ENCODE peak calls at places on chromosome 6, in four cellular contexts. S, P, A and I are unnamed samples.

GRCh38 chr6:41560440-41561192 is 14.4 kb downstream of the FOXP4 start:
- DNase-seq in S (peak), A (peak), P (peak), I (peak)

GRCh38 chr6:111032493-111033140 is 50.8 kb downstream of the RPF2 start:
- DNase-seq in S (no peak), P (no peak), A (no peak), I (no peak)

GRCh38 chr6:12289655-12290489 is at the start of gene EDN1:
- DNase-seq in A (no peak), P (peak), S (peak), I (peak)

GRCh38 chr6:32922083-32922482 is 18.7 kb downstream of the HLA-DMB start:
- DNase-seq in S (no peak), A (no peak), P (no peak), I (no peak)

GRCh38 chr6:110033101-110033500 is 55.0 kb downstream of the GPR6 start:
- DNase-seq in A (no peak), P (no peak), S (no peak), I (no peak)

GRCh38 chr6:155248021-155249001 is 15.5 kb upstream of the CLDN20 start:
- DNase-seq in P (peak), S (no peak), A (no peak), I (peak)

GRCh38 chr6:7787137-7787575 is 61.3 kb downstream of the BMP6 start:
- DNase-seq in S (no peak), P (peak), A (no peak), I (peak)

GRCh38 chr6:112502348-112503130 is 155.4 kb downstream of the RFPL4B start:
- DNase-seq in A (no peak), P (peak), S (no peak), I (no peak)

GRCh38 chr6:82227770-82228169 is 19.8 kb downstream of the IBTK start:
- DNase-seq in S (no peak), A (no peak), P (no peak), I (no peak)

GRCh38 chr6:37478827-37479226 is 20.9 kb downstream of the CCDC167 start:
- DNase-seq in S (no peak), A (no peak), P (no peak), I (no peak)

GRCh38 chr6:26232950-26233607 is 131.9 kb upstream of the BTN3A2 start:
- DNase-seq in A (no peak), S (no peak), P (no peak), I (no peak)

GRCh38 chr6:28736121-28736520 is 187.7 kb downstream of the TRIM27 start:
- DNase-seq in A (no peak), P (no peak), S (no peak), I (no peak)

GRCh38 chr6:110039996-110040383 is 61.9 kb downstream of the GPR6 start:
- DNase-seq in P (peak), S (peak), A (no peak), I (peak)

GRCh38 chr6:6810727-6811126 is 222.2 kb downstream of the LY86 start:
- DNase-seq in S (no peak), P (no peak), A (no peak), I (no peak)

GRCh38 chr6:5522147-5522546 is 260.8 kb downstream of the FARS2 start:
- DNase-seq in A (no peak), P (no peak), S (no peak), I (no peak)

GRCh38 chr6:17281497-17282481 is 628 bp downstream of the RBM24 start:
- DNase-seq in S (no peak), P (no peak), A (no peak), I (no peak)

GRCh38 chr6:110875548-110876169 is 1.1 kb downstream of the AMD1 start:
- DNase-seq in S (peak), P (no peak), A (no peak), I (peak)

GRCh38 chr6:50724381-50725124 is 11.2 kb downstream of the TFAP2D start:
- DNase-seq in A (no peak), S (no peak), P (no peak), I (no peak)

GRCh38 chr6:127855542-127856159 is 45.2 kb downstream of the THEMIS start:
- DNase-seq in A (no peak), S (no peak), P (peak), I (peak)

GRCh38 chr6:151911401-151911800 is 103.9 kb downstream of the ESR1 start:
- DNase-seq in S (no peak), A (no peak), P (peak), I (peak)

GRCh38 chr6:139030539-139030938 is 2.0 kb downstream of the ABRACL start:
- DNase-seq in A (no peak), P (no peak), S (no peak), I (no peak)

GRCh38 chr6:105646391-105646867 is 243.5 kb upstream of the PREP start:
- DNase-seq in A (no peak), P (peak), S (no peak), I (peak)

GRCh38 chr6:17612048-17612447 is 11.9 kb downstream of the FAM8A1 start:
- DNase-seq in A (no peak), S (no peak), P (no peak), I (no peak)

DNA sequence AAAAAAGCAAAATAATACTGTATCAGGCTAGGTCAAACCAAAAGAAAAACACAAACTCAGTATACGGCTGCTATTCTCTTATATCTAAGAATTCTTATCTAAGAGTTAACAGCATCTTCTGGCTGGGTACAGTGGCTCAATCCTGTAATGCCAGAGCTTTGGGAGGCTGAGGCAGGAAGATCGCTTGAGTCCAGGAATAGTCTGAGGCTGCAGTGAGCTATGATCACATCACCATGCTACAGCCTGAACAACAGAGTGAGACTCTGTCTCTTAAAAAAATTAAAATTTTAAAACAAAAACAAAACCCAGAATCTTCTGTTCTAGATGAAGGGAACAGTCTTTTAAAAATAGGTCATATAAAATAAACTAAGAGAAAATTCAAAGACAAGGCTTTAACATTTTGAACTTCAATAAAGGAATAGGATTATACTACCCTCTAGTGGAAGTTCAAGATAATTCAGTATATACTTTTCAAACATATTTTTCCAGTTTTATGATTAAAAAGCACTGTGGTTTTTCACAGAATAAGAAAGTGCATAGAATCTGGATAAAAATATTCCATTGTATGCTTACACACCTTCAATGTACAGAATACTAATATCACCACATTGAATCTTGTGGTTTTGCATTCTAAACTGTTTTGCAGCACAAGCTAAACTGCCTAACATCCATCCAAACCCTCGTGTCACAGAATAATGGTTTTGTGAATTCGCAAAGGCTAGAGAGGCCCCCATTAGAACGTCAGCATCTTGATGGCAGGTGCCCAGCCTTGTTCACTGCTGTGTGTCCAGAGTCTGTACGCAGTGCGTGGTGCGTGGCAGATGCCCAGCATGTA is 39.3 kb downstream of the DTNBP1 start:
- DNase-seq in A (no peak), S (no peak), P (peak), I (peak)
- TF ChIP-seq CTCF in A (peak), S (peak), P (peak), I (no peak)

DNA sequence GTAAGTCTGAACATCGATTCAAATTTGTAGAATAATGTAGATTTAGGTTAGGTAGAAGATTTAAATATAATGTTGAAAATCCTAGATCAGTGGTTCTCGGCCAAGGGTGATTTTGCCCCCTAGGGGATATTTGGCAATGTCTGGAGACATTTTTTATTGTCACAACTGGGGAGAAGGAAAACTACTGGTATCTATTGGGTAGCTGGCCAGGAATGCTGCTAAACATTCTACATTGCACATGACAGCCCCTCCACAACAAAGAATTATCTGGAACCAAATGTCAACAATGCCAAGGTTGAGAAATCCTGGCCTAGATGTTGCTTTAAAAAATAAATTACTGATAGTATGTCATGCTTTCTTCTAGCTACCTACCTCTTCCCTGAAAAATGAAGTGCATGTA is 76.1 kb downstream of the HIVEP2 start:
- DNase-seq in S (peak), A (no peak), P (no peak), I (no peak)
- TF ChIP-seq CTCF in S (no peak), A (no peak), P (no peak), I (no peak)

GRCh38 chr6:102961902-102962301 is 1568.4 kb downstream of the GRIK2 start:
- DNase-seq in A (no peak), P (no peak), S (no peak), I (no peak)
- TF ChIP-seq CTCF in A (no peak), P (no peak), S (no peak), I (no peak)

GRCh38 chr6:55290736-55291135 is 36.5 kb upstream of the GFRAL start:
- DNase-seq in P (no peak), S (no peak), A (no peak), I (no peak)

DNA sequence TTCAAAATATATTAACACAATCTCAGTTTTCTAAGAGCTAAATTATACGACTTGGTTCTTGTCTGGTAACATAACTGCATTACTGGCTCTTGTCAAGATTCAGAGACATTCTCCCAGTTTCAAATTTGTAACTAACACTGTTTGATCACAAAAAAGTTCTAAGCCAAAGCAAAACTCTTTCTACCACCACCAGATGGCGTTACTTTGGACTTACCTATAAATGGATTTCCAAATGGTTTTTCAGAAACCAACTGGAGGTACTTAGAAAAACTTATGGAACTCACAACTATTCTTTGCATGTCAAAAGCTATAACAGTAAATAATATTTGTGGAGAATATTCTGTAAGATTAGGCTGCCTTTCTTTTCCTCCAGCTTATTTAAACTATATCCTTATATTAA is 34.2 kb upstream of the GFRAL start:
- DNase-seq in A (no peak), P (peak), S (no peak), I (peak)
- TF ChIP-seq CTCF in A (peak), P (peak), S (no peak), I (peak)

GRCh38 chr6:40037271-40037670 is 103.0 kb upstream of the MOCS1 start:
- DNase-seq in S (no peak), P (no peak), A (no peak), I (no peak)

GRCh38 chr6:40039042-40039441 is 104.8 kb upstream of the MOCS1 start:
- DNase-seq in A (no peak), P (no peak), S (no peak), I (no peak)

GRCh38 chr6:40042232-40042631 is 108.0 kb upstream of the MOCS1 start:
- DNase-seq in A (no peak), P (no peak), S (no peak), I (no peak)

GRCh38 chr6:40036186-40036585 is 101.9 kb upstream of the MOCS1 start:
- DNase-seq in A (no peak), P (no peak), S (no peak), I (no peak)

DNA sequence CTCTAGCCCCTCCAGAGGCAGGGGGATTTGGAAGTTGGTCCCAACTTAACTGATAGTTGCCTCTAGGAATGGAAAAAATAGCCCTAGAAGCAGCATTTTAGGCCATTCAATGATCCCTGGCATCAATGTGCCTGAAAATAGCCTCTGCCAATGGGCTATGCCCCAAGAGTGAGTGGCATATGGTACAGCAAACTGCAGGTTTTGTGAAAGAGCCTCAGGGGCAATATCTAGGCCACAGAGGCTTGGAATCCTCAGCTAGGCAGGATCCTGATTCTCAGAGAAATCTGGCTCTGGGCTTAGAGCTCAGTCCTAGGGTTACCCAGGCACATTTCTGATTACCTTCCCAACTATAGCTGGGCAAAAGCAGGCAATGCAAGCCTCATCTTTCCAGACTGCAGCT is 104.4 kb upstream of the MOCS1 start:
- DNase-seq in P (no peak), A (no peak), S (no peak), I (no peak)
- TF ChIP-seq CTCF in P (no peak), A (no peak), S (no peak), I (no peak)

GRCh38 chr6:99818161-99818560 is 175.9 kb downstream of the MCHR2 start:
- DNase-seq in A (no peak), P (no peak), S (no peak), I (no peak)

GRCh38 chr6:99819853-99820252 is 174.2 kb downstream of the MCHR2 start:
- DNase-seq in S (no peak), A (no peak), P (no peak), I (no peak)

GRCh38 chr6:99821164-99821563 is 172.9 kb downstream of the MCHR2 start:
- DNase-seq in S (no peak), P (no peak), A (no peak), I (no peak)

DNA sequence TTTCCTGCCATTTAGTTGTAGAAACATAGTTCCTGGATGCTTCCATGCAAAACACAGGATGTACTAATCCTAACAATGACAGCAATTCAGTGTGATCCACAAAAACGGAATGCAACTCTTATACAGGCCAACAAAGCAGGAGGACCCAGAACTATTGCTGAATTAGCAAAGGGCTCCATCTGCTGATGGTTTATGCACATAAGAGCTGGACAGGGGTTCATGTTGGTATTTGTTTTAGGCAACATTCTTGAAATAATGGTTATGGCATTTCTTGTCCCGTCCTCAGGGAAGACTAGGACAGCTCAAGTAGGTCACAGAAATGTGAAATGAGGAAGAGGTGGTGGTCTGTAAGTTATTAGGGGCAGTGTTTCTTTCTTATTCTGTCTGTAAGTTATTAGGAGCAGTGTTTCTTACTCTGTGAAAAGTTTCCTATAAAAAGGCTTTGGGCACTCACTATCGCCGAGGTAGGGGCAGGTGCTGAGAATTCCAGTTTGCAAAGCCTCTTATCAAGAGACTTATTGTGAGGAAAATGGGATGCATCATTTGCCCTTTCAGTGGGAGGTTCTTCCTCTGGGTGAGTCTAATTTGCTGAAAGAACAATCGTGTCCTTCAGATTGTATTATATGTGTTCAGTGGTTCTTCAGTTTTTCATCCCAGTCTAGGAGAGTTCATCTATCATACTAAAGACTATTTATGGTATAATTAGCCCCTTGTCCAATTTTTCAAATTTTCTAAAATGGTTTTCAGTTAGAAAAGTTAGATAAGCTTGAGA is 171.1 kb downstream of the MCHR2 start:
- DNase-seq in A (no peak), S (peak), P (peak), I (peak)
- TF ChIP-seq CTCF in A (peak), S (no peak), P (peak), I (peak)

DNA sequence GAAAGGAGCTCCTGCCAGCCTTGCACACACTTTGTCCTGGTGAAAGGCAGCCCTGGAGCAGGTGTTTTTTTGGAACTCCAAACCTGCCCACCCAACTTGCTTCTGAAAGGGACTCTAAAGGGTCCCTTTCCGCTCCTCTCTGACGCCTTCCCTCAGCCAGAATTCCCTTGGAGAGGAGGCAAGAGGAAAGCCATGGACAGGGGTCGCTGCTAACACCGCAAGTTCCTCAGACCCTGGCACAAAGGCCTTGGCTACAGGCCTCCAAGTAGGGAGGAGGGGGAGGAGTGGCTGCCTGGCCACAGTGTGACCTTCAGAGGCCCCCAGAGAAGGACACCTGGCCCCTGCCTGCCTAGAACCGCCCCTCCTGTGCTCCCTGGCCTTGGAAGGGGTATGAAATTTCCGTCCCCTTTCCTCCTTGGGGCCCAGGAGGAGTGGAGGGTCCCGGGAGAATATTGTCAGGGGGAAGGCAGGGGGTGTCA is 2.6 kb downstream of the VEGFA start:
- DNase-seq in A (no peak), P (no peak), S (peak), I (peak)
- TF ChIP-seq CTCF in A (peak), P (peak), S (no peak), I (peak)